ENCODE peak calls at places on chromosomes 12 and 14, in four cellular contexts. B is K562, Q is GM12878, O is HepG2. A is an unnamed sample.

GRCh38 chr12:79262938-79263337 is 398.4 kb downstream of the SYT1 start:
- DNase-seq in O (no peak), B (no peak), Q (no peak), A (no peak)

GRCh38 chr12:56086608-56087007 is 6.6 kb downstream of the ERBB3 start:
- DNase-seq in Q (no peak), O (no peak), B (no peak), A (no peak)

GRCh38 chr14:87081004-87081403 is 912.0 kb downstream of the GALC start:
- DNase-seq in O (no peak), B (no peak), Q (no peak), A (no peak)

GRCh38 chr14:95365401-95365800 is 45.7 kb upstream of the CLMN start:
- DNase-seq in Q (no peak), O (no peak), B (no peak), A (no peak)

GRCh38 chr14:94924189-94924588 is 154.3 kb upstream of the GSC start:
- DNase-seq in B (no peak), Q (no peak), O (no peak), A (no peak)

GRCh38 chr12:123528858-123529257 is 4.7 kb downstream of the RILPL1 start:
- DNase-seq in Q (no peak), B (no peak), O (no peak), A (no peak)

GRCh38 chr14:28776482-28777266 is 10.1 kb downstream of the FOXG1 start:
- DNase-seq in O (no peak), Q (no peak), B (no peak), A (no peak)

GRCh38 chr12:67705394-67706370 is 57.1 kb downstream of the DYRK2 start:
- DNase-seq in Q (no peak), B (no peak), O (no peak), A (peak)

GRCh38 chr14:99855271-99855670 is 62.1 kb downstream of the EML1 start:
- DNase-seq in B (no peak), O (no peak), Q (no peak), A (no peak)

GRCh38 chr14:25833341-25834121 is 764.3 kb downstream of the NOVA1 start:
- DNase-seq in Q (no peak), O (peak), B (peak), A (peak)

GRCh38 chr14:104098272-104099095 is 13.0 kb downstream of the ASPG start:
- DNase-seq in O (no peak), B (no peak), Q (no peak), A (no peak)

GRCh38 chr12:104930388-104931326 is 27.4 kb downstream of the SLC41A2 start:
- DNase-seq in Q (peak), B (no peak), O (peak), A (no peak)

GRCh38 chr14:90687680-90688079 is 128.6 kb downstream of the TTC7B start:
- DNase-seq in Q (no peak), B (no peak), O (no peak), A (no peak)

GRCh38 chr12:118103601-118104382 is at the start of gene VSIG10:
- DNase-seq in O (peak), B (peak), Q (no peak), A (peak)

GRCh38 chr12:6116481-6117021 is 7.9 kb downstream of the VWF start:
- DNase-seq in Q (no peak), B (no peak), O (peak), A (no peak)

GRCh38 chr14:77039285-77040058 is 11.0 kb upstream of the IRF2BPL start:
- DNase-seq in O (no peak), B (no peak), Q (no peak), A (no peak)

GRCh38 chr12:68572650-68573049 is 38.0 kb upstream of the RAP1B start:
- DNase-seq in O (no peak), Q (no peak), B (no peak), A (no peak)

GRCh38 chr14:98909251-98909944 is 362.6 kb downstream of the BCL11B start:
- DNase-seq in O (peak), B (no peak), Q (no peak), A (no peak)

GRCh38 chr12:51318846-51319570 is 5.0 kb downstream of the BIN2 start:
- DNase-seq in O (no peak), Q (peak), B (no peak), A (no peak)

GRCh38 chr12:25840678-25841077 is 117.8 kb upstream of the RASSF8 start:
- DNase-seq in Q (no peak), B (no peak), O (no peak), A (no peak)

GRCh38 chr14:97116546-97116945 is 319.4 kb downstream of the VRK1 start:
- DNase-seq in B (no peak), O (no peak), Q (no peak), A (no peak)

GRCh38 chr12:14769462-14769836 is 33.8 kb downstream of the WBP11 start:
- DNase-seq in O (peak), Q (no peak), B (no peak), A (peak)

GRCh38 chr12:12387521-12387920 is 30.6 kb downstream of the BORCS5 start:
- DNase-seq in O (no peak), B (peak), Q (no peak), A (no peak)

DNA sequence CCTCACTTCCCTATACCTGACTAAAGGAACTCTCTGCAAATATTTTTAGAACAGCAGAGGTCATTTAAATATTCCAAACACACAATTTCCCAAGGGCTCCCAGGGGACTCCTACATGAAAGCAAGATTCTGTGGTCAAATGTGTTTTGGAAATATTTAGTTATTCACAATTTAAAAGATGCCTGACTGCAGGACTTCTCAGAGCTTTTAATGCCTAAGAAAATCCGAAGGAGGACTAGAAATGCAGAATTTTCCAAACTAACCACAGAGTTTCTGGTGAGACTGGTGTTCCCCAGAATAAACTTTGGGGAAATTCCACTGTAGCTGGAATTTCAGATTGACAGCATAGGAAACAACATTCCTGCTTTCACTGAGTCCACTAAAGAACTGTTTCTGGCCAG is 84.8 kb upstream of the MAP1LC3B2 start:
- DNase-seq in Q (no peak), B (no peak), O (no peak), A (no peak)
- TF ChIP-seq NFIC in Q (no peak), B (no peak), O (no peak), A (no peak)

DNA sequence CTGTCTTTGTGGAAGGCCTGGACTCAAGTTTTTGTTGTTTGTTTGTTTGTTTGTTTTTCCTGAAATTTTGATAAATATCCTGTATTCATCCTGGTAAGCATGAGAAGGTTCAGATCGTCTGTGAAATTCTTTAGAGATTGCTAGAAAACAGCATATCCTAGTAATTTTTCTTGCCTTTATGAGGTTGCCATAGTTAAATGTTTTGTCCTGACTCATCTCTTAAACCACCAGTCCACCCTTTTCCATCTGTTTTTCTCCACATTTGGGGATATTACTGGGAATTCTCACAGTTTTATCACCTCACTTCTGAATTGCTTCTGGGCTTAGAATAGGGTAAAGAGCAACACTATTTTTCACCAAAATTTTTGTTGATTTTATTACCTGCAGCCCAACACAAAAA is 248.3 kb downstream of the FBXL14 start:
- DNase-seq in B (no peak), Q (no peak), O (no peak), A (no peak)
- TF ChIP-seq NFIC in B (no peak), Q (no peak), O (no peak), A (no peak)

DNA sequence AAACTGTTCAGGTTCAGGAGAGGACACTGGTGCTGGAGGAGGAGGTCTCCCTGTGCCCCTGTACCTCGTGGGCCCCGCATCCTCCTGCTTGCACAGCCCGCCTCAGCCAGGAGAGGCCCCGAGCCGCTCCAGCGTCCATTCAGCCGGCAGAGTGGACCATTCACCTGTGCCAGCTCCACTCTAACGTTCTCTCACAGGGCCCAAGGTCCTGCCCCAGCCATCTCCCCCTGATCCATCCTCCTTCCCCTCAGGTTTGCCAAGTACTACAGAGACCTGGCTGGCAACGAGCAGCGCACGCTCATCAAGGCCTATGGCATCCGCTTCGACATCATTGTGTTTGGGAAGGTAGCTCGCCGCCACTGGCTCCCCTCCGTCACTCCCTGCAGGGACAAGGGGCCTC is 22.2 kb downstream of the P2RX4 start:
- DNase-seq in Q (no peak), O (no peak), B (no peak), A (no peak)
- TF ChIP-seq NFIC in Q (no peak), O (no peak), B (no peak), A (no peak)

DNA sequence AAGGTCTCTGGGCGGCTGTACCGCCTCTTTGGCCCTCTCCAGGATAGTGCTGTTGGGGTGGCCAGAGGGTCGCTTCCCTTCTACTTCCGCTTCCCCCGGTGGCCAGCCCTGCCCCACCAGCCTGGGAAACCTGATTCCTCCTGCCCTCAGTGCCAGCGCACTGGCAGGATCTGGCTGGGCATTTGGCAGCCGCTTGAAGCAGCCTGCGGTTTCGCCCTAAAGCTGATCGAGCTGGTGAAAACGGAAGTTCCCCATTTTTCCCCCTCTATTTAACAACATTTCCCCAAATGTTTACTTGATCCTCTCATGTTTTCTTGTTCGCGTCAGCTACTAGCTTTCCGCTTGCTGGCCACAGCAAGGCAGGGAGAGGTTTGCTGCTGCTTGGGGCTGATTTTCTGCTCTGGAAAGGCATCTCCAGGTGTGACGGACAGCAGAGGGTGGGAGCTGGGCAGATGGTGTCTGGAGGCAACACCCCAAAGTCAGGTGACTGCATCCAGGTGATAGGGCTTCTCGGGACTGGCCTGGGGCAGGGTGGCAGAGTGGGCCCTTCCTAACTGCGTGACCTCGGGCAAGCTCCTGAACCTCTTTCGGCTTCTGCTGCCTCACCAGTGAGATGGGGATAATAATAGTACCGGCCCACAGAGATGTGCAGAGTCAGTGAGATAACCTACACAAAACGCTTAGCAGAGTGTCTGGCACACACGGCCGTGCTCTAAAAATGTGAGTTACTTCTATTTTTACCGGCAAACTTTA is 53.0 kb downstream of the TSPAN9 start:
- DNase-seq in Q (no peak), B (no peak), O (no peak), A (peak)
- TF ChIP-seq NFIC in Q (no peak), B (no peak), O (no peak), A (no peak)

GRCh38 chr12:109783965-109784244 is 49.3 kb downstream of the TRPV4 start:
- DNase-seq in O (no peak), Q (no peak), B (no peak), A (no peak)

GRCh38 chr12:109779382-109779781 is 53.8 kb downstream of the TRPV4 start:
- DNase-seq in O (peak), B (peak), Q (no peak), A (no peak)

GRCh38 chr12:109782322-109782695 is 50.9 kb downstream of the TRPV4 start:
- DNase-seq in O (no peak), Q (no peak), B (no peak), A (no peak)

GRCh38 chr12:109783135-109783964 is 49.8 kb downstream of the TRPV4 start:
- DNase-seq in Q (no peak), B (no peak), O (no peak), A (no peak)

DNA sequence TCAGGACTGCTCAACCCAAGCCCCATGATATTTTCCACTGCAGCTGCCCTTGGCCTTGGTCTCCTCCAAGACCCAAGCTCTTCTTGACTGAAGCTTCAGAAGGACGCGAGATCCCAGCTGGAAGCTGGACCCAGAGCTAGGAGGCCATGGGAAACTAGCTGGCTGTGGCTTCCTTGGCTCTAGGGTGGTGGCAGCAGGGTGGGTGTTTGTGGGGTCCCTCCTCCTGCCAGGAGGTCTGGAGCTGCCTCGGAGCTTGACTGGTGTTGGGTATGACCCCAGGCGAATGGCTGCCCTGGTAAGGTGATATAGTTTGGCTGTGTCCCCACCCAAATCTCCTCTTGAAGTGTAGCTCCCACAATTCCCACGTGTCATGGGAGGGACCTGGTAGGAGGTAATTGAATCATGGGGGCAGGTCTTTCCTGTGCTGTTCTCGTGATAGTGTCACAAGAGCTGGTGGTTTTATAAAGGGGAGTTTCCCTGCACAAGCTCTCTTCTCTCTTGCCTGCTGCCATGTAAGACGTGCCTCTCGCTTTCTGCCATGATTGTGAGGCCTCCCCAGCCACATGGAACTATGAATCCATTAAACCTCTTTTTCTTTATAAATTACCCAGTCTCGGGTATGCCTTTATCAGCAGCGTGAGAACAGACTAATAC is 51.4 kb downstream of the TRPV4 start:
- DNase-seq in O (no peak), B (no peak), Q (no peak), A (no peak)
- TF ChIP-seq NFIC in O (no peak), B (no peak), Q (no peak), A (no peak)

GRCh38 chr12:7142057-7142644 is 12.0 kb downstream of the CLSTN3 start:
- DNase-seq in B (peak), O (peak), Q (no peak), A (peak)
- TF ChIP-seq NFIC in B (no peak), O (no peak), Q (no peak), A (no peak)

A was measured in SK-N-SH.